ENCODE peak calls at places on chromosomes 13 and 19, in six cellular contexts. D is NCI-H1105 treated with DMSO at 0.1 percent for 48 hours; H is A172; A is putamen; Z is NCI-H2107; P is CD8-positive, alpha-beta memory T cell. J is an unnamed sample.

GRCh38 chr13:73235385-73235784 is 176.6 kb downstream of the KLF5 start:
- DNase-seq in D (no peak), H (no peak), A (no peak), Z (no peak), P (no peak), J (no peak)

GRCh38 chr19:57465680-57466381 is 8.9 kb upstream of the VN1R1 start:
- DNase-seq in D (peak), H (peak), A (no peak), Z (no peak), P (no peak), J (no peak)

GRCh38 chr13:60811581-60811980 is 414.6 kb downstream of the TDRD3 start:
- DNase-seq in D (no peak), H (no peak), A (no peak), Z (no peak), P (no peak), J (no peak)

GRCh38 chr13:36858285-36858684 is 39.3 kb downstream of the RFXAP start:
- DNase-seq in D (peak), H (peak), A (no peak), Z (peak), P (no peak), J (no peak)

GRCh38 chr13:31016342-31017325 is 84.2 kb downstream of the TEX26 start:
- DNase-seq in D (no peak), H (no peak), A (no peak), Z (no peak), P (no peak), J (no peak)

GRCh38 chr13:95150555-95150954 is 150.7 kb downstream of the ABCC4 start:
- DNase-seq in D (no peak), H (no peak), A (no peak), Z (no peak), P (no peak), J (no peak)

GRCh38 chr19:43675269-43675879 is 5.4 kb upstream of the PLAUR start:
- DNase-seq in D (no peak), H (peak), A (no peak), Z (no peak), P (no peak), J (no peak)

GRCh38 chr13:113452942-113453901 is at the start of gene ADPRHL1:
- DNase-seq in D (no peak), H (no peak), A (no peak), Z (peak), P (no peak), J (no peak)

GRCh38 chr19:35458821-35459391 is 10.8 kb downstream of the FFAR2 start:
- DNase-seq in D (no peak), H (no peak), A (no peak), Z (no peak), P (no peak), J (no peak)

GRCh38 chr13:37954191-37954590 is 84.6 kb upstream of the TRPC4 start:
- DNase-seq in D (no peak), H (no peak), A (no peak), Z (no peak), P (no peak), J (no peak)

GRCh38 chr19:17943284-17944221 is 10.7 kb downstream of the CCDC124 start:
- DNase-seq in D (no peak), H (no peak), A (no peak), Z (no peak), P (no peak), J (no peak)

GRCh38 chr13:71254384-71254783 is 612.6 kb downstream of the DACH1 start:
- DNase-seq in D (no peak), H (no peak), A (no peak), Z (no peak), P (no peak), J (no peak)

GRCh38 chr19:13985771-13986347 is 20.3 kb downstream of the RFX1 start:
- DNase-seq in D (no peak), H (no peak), A (no peak), Z (peak), P (no peak), J (no peak)

GRCh38 chr19:5205388-5205787 is 135.2 kb downstream of the PTPRS start:
- DNase-seq in D (no peak), H (no peak), A (no peak), Z (no peak), P (no peak), J (peak)

GRCh38 chr13:33286143-33286542 is 588 bp upstream of the STARD13 start:
- DNase-seq in D (no peak), H (no peak), A (no peak), Z (no peak), P (no peak), J (no peak)

GRCh38 chr13:113835461-113836274 is 28.2 kb downstream of the GAS6 start:
- DNase-seq in D (no peak), H (peak), A (no peak), Z (peak), P (no peak), J (no peak)

GRCh38 chr19:3409346-3410064 is 43.1 kb downstream of the NFIC start:
- DNase-seq in D (peak), H (no peak), A (no peak), Z (no peak), P (no peak), J (no peak)

GRCh38 chr19:4233282-4233853 is 4.0 kb downstream of the EBI3 start:
- DNase-seq in D (no peak), H (peak), A (no peak), Z (no peak), P (peak), J (peak)

GRCh38 chr19:46603752-46604241 is 2.7 kb downstream of the CALM3 start:
- DNase-seq in D (no peak), H (no peak), A (no peak), Z (no peak), P (no peak), J (no peak)

GRCh38 chr19:55005684-55006488 is 32.2 kb downstream of the GP6 start:
- DNase-seq in D (peak), H (peak), A (no peak), Z (no peak), P (peak), J (peak)

GRCh38 chr13:98740131-98740530 is 12.3 kb downstream of the SLC15A1 start:
- DNase-seq in D (no peak), H (no peak), A (no peak), Z (no peak), P (no peak), J (no peak)

GRCh38 chr19:37484406-37485115 is 15.4 kb downstream of the ZNF570 start:
- DNase-seq in D (no peak), H (no peak), A (no peak), Z (no peak), P (no peak), J (no peak)

GRCh38 chr19:47613165-47614146 is 4.5 kb downstream of the BICRA start:
- DNase-seq in D (no peak), H (no peak), A (no peak), Z (no peak), P (no peak), J (no peak)

GRCh38 chr19:3047307-3048189 is 14.7 kb downstream of the TLE5 start:
- DNase-seq in D (no peak), H (peak), A (no peak), Z (peak), P (peak), J (peak)

GRCh38 chr13:99421758-99422555 is 79.3 kb upstream of the TM9SF2 start:
- DNase-seq in D (no peak), H (no peak), A (no peak), Z (no peak), P (no peak), J (peak)

J was measured in naive thymus-derived CD8-positive, alpha-beta T cell.